ENCODE peak calls at places on chromosome 3, in eight cellular contexts. K is transverse colon, R is BJ, J is A549, O is endodermal cell, M is ovary, E is bronchial epithelial cell, I is cardiac fibroblast. L is an unnamed sample.

GRCh38 chr3:21913791-21914190 is 162.8 kb upstream of the ZNF385D start:
- DNase-seq in J (no peak), O (no peak), K (no peak), M (no peak), R (peak; percentile 80), E (no peak), I (peak; percentile 64), L (no peak)

GRCh38 chr3:197398301-197398878 is 100.0 kb upstream of the DLG1 start:
- DNase-seq in K (no peak), J (no peak), O (no peak), M (no peak), I (no peak), R (no peak), E (no peak), L (no peak)

GRCh38 chr3:149933008-149933407 is 37.7 kb downstream of the PFN2 start:
- DNase-seq in E (no peak), M (no peak), K (no peak), O (no peak), R (no peak), J (no peak), I (no peak), L (no peak)

GRCh38 chr3:5126586-5126985 is 4.5 kb downstream of the ARL8B start:
- DNase-seq in E (peak; percentile 81), I (peak; percentile 67), M (no peak), K (no peak), J (no peak), O (no peak), R (no peak), L (no peak)

GRCh38 chr3:128180446-128180845 is 27.2 kb downstream of the EEFSEC start:
- DNase-seq in R (no peak), I (peak; percentile 3), O (no peak), K (no peak), M (no peak), J (no peak), E (no peak), L (no peak)

GRCh38 chr3:194928831-194929594 is 243.3 kb downstream of the FAM43A start:
- DNase-seq in J (no peak), M (no peak), R (no peak), O (peak; percentile 93), K (no peak), E (no peak), I (peak; percentile 40), L (peak; percentile 29)

GRCh38 chr3:32177702-32178198 is 60.7 kb upstream of the CMTM8 start:
- DNase-seq in J (peak; percentile 67), I (peak; percentile 93), R (no peak), E (peak; percentile 83), K (peak; percentile 67), O (peak; percentile 94), M (no peak), L (peak; percentile 75)

GRCh38 chr3:21750831-21751391 is at the start of gene ZNF385D:
- DNase-seq in J (no peak), I (peak; percentile 62), O (peak; percentile 95), K (no peak), M (peak; percentile 49), R (no peak), E (peak; percentile 31), L (no peak)

GRCh38 chr3:46386206-46386605 is 15.5 kb downstream of the CCR5 start:
- DNase-seq in J (no peak), E (peak; percentile 99), O (no peak), M (no peak), I (peak; percentile 72), R (no peak), K (no peak), L (no peak)

GRCh38 chr3:195616681-195617080 is 32.9 kb upstream of the APOD start:
- DNase-seq in O (peak; percentile 53), K (no peak), M (no peak), J (no peak), I (no peak), E (no peak), R (no peak), L (no peak)

GRCh38 chr3:194386610-194387009 is 12.5 kb downstream of the GP5 start:
- DNase-seq in R (no peak), M (no peak), K (no peak), J (no peak), I (no peak), E (no peak), O (no peak), L (no peak)

GRCh38 chr3:168622795-168623194 is 527.1 kb upstream of the GOLIM4 start:
- DNase-seq in J (no peak), R (no peak), O (no peak), M (no peak), I (no peak), K (no peak), E (no peak), L (no peak)

GRCh38 chr3:168618827-168619226 is 523.1 kb upstream of the GOLIM4 start:
- DNase-seq in K (no peak), J (no peak), M (no peak), I (no peak), O (no peak), R (no peak), E (no peak), L (no peak)

GRCh38 chr3:168616901-168617300 is 521.2 kb upstream of the GOLIM4 start:
- DNase-seq in R (no peak), K (no peak), M (no peak), I (no peak), O (no peak), E (no peak), J (no peak), L (no peak)

GRCh38 chr3:168624195-168624594 is 528.5 kb upstream of the GOLIM4 start:
- DNase-seq in J (no peak), M (no peak), K (no peak), O (no peak), I (no peak), R (no peak), E (peak; percentile 6), L (no peak)

DNA sequence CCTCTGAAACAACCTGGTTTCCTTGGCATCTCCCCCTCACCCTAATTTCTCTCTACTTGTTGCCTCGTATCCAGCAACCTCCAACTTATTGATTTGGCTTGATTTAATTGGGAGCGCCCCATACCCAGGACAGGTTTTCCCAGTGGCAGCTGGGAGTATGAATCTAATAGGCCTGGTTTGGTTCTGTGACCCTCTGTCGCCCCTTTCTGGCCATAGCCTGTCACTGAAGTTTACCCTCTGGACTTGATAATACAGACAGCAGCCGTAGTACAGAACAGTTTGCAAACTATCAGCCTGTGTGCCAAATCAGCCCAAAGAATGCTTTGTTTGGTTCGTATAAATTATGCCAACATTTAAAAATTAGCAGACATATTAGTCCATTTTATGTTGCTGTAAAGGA is 525.1 kb upstream of the GOLIM4 start:
- DNase-seq in J (peak; percentile 0), E (peak; percentile 30), R (no peak), M (no peak), I (peak; percentile 5), K (peak; percentile 9), O (peak; percentile 88), L (no peak)
- TF ChIP-seq CTCF in J (no peak), E (peak; percentile 47), R (peak; percentile 35), M (no peak), I (peak; percentile 4), K (peak; percentile 12), O (peak; percentile 87), L (no peak)

DNA sequence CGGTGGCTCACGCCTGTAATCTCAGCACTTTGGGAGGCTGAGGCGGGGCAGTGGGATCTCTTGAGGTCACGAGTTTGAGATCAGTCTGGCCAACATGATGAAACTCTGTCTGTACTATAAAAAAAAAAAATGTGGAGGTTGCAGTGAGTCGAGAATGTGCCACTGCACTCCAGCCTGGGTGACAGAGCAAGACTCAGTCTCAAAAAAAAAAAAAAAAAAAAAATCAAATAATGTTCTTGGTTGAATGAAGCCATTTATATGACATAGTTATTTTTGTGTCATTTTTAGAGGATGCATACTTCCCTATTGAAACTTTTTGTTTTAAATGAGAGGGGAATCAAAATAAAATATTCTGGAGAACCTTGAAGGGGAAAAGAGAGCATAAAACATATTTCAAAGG is 3.1 kb downstream of the HMCES start:
- DNase-seq in O (no peak), R (no peak), I (no peak), E (no peak), J (no peak), K (no peak), M (no peak), L (no peak)
- H3K4me3 ChIP-seq in O (no peak overlapping the region), R (no peak overlapping the region), I (no peak overlapping the region), E (no peak overlapping the region), J (no peak overlapping the region), K (no peak overlapping the region), M (no peak overlapping the region), L (no peak overlapping the region)

DNA sequence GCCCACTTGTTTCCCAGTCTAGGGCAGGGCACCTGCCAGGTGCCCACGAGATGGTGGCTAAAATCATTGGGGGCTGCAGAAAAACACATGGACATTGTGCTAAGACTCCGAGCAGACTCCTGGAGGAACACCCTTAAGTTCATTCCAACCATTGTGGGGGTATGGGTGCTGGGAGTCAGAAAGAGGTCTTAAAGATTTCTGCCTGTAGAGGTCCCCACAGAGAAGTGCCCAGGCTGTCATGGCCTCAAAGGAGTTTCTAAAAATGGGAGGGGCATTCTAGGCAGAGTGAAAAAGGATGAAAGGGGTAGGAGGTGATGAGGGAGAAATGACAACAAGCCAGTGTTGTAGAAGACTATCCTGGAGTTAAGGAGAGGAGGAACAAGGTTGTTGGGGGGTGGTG is 17.1 kb downstream of the RBP1 start:
- DNase-seq in E (no peak), R (no peak), I (no peak), M (no peak), O (peak; percentile 63), J (no peak), K (no peak), L (no peak)
- TF ChIP-seq CTCF in E (peak; percentile 28), R (no peak), I (no peak), M (no peak), O (peak; percentile 62), J (no peak), K (no peak), L (no peak)

GRCh38 chr3:12959395-12959794 is 113.8 kb downstream of the IQSEC1 start:
- DNase-seq in M (no peak), J (no peak), I (no peak), R (no peak), K (no peak), O (no peak), E (no peak), L (no peak)

GRCh38 chr3:12960497-12960896 is 112.7 kb downstream of the IQSEC1 start:
- DNase-seq in R (no peak), J (no peak), K (no peak), E (no peak), O (no peak), I (no peak), M (no peak), L (no peak)

GRCh38 chr3:12961007-12961725 is 112.1 kb downstream of the IQSEC1 start:
- DNase-seq in O (no peak), M (no peak), I (no peak), K (no peak), J (no peak), E (no peak), R (no peak), L (no peak)

GRCh38 chr3:12961726-12962036 is 111.5 kb downstream of the IQSEC1 start:
- DNase-seq in E (no peak), R (no peak), K (no peak), J (no peak), M (no peak), O (no peak), I (no peak), L (no peak)

DNA sequence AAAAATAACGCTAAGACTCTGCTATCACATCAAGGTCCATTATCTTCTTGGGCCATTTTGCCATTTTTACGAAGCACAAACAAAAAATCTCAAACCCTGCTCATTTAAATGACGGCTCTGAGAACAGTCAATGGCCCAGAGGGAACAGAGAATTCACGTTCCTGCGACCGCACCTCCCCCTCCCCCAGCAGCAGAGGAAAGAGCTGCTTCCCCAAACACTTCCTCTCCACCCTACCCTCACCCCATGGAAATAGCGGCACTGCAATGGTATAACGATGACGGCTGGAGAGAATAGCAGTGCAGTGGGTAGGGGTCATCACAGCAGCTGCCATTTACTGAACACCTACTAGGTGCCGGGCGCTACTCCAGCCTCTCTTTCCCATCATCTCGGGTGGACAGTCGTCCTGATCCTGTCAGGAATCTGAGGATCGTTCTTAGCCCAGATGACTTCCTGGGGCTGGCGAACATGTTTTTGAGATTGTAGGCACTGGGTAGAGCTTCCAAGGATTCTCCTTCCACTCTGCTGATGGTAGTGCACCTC is 113.3 kb downstream of the IQSEC1 start:
- DNase-seq in J (no peak), E (no peak), M (no peak), I (no peak), R (no peak), O (no peak), K (peak; percentile 25), L (peak; percentile 45)
- H3K4me3 ChIP-seq in J (no peak overlapping the region), E (no peak overlapping the region), M (no peak overlapping the region), I (no peak overlapping the region), R (no peak overlapping the region), O (no peak overlapping the region), K (no peak overlapping the region), L (no peak overlapping the region)

L was measured in lung.